ENCODE peak calls at places on chromosomes 16 and 17, in eight cellular contexts. One of them, this sample, is unnamed.

GRCh38 chr17:27994586-27994985 is 47.9 kb upstream of the NLK start:
- DNase-seq in lower leg skin: no peak
- DNase-seq in activated CD4-positive, alpha-beta T cell treated with anti-CD3 and anti-CD28 coated beads for 24 hours: no peak
- DNase-seq in A172: no peak
- DNase-seq in fibroblast of lung: no peak
- DNase-seq in AG09319: no peak
- DNase-seq in posterior cingulate gyrus: no peak
- DNase-seq in RWPE1: no peak
- DNase-seq in this sample: no peak

GRCh38 chr16:75763250-75763649 is 37.0 kb upstream of the CPHXL start:
- DNase-seq in lower leg skin: no peak
- DNase-seq in activated CD4-positive, alpha-beta T cell treated with anti-CD3 and anti-CD28 coated beads for 24 hours: no peak
- DNase-seq in A172: no peak
- DNase-seq in fibroblast of lung: no peak
- DNase-seq in AG09319: no peak
- DNase-seq in posterior cingulate gyrus: no peak
- DNase-seq in RWPE1: no peak
- DNase-seq in this sample: no peak

GRCh38 chr17:81221842-81222619 is 734 bp downstream of the CEP131 start:
- DNase-seq in lower leg skin: no peak
- DNase-seq in activated CD4-positive, alpha-beta T cell treated with anti-CD3 and anti-CD28 coated beads for 24 hours: no peak
- DNase-seq in A172: no peak
- DNase-seq in fibroblast of lung: no peak
- DNase-seq in AG09319: no peak
- DNase-seq in posterior cingulate gyrus: no peak
- DNase-seq in RWPE1: no peak
- DNase-seq in this sample: no peak

GRCh38 chr17:81885869-81886548 is 5.4 kb downstream of the ALYREF start:
- DNase-seq in lower leg skin: no peak
- DNase-seq in activated CD4-positive, alpha-beta T cell treated with anti-CD3 and anti-CD28 coated beads for 24 hours: no peak
- DNase-seq in A172: peak
- DNase-seq in fibroblast of lung: peak
- DNase-seq in AG09319: no peak
- DNase-seq in posterior cingulate gyrus: no peak
- DNase-seq in RWPE1: no peak
- DNase-seq in this sample: no peak

GRCh38 chr17:64504769-64505319 is 1.2 kb downstream of the DDX5 start:
- DNase-seq in lower leg skin: no peak
- DNase-seq in activated CD4-positive, alpha-beta T cell treated with anti-CD3 and anti-CD28 coated beads for 24 hours: no peak
- DNase-seq in A172: peak
- DNase-seq in fibroblast of lung: peak
- DNase-seq in AG09319: no peak
- DNase-seq in posterior cingulate gyrus: no peak
- DNase-seq in RWPE1: no peak
- DNase-seq in this sample: no peak

GRCh38 chr17:46772013-46772878 is 46.2 kb downstream of the WNT3 start:
- DNase-seq in lower leg skin: no peak
- DNase-seq in activated CD4-positive, alpha-beta T cell treated with anti-CD3 and anti-CD28 coated beads for 24 hours: no peak
- DNase-seq in A172: peak
- DNase-seq in fibroblast of lung: no peak
- DNase-seq in AG09319: no peak
- DNase-seq in posterior cingulate gyrus: no peak
- DNase-seq in RWPE1: no peak
- DNase-seq in this sample: peak

GRCh38 chr17:64270885-64271284 is 7.8 kb upstream of the TEX2 start:
- DNase-seq in lower leg skin: no peak
- DNase-seq in activated CD4-positive, alpha-beta T cell treated with anti-CD3 and anti-CD28 coated beads for 24 hours: no peak
- DNase-seq in A172: no peak
- DNase-seq in fibroblast of lung: no peak
- DNase-seq in AG09319: no peak
- DNase-seq in posterior cingulate gyrus: no peak
- DNase-seq in RWPE1: no peak
- DNase-seq in this sample: no peak

GRCh38 chr17:17758443-17758842 is 77.2 kb downstream of the RAI1 start:
- DNase-seq in lower leg skin: no peak
- DNase-seq in activated CD4-positive, alpha-beta T cell treated with anti-CD3 and anti-CD28 coated beads for 24 hours: no peak
- DNase-seq in A172: no peak
- DNase-seq in fibroblast of lung: no peak
- DNase-seq in AG09319: no peak
- DNase-seq in posterior cingulate gyrus: no peak
- DNase-seq in RWPE1: no peak
- DNase-seq in this sample: no peak

GRCh38 chr16:1039762-1040161 is 32.8 kb upstream of the SSTR5 start:
- DNase-seq in lower leg skin: no peak
- DNase-seq in activated CD4-positive, alpha-beta T cell treated with anti-CD3 and anti-CD28 coated beads for 24 hours: no peak
- DNase-seq in A172: no peak
- DNase-seq in fibroblast of lung: no peak
- DNase-seq in AG09319: no peak
- DNase-seq in posterior cingulate gyrus: no peak
- DNase-seq in RWPE1: no peak
- DNase-seq in this sample: no peak

GRCh38 chr17:6706996-6707395 is 6.2 kb downstream of the SLC13A5 start:
- DNase-seq in lower leg skin: no peak
- DNase-seq in activated CD4-positive, alpha-beta T cell treated with anti-CD3 and anti-CD28 coated beads for 24 hours: no peak
- DNase-seq in A172: no peak
- DNase-seq in fibroblast of lung: no peak
- DNase-seq in AG09319: no peak
- DNase-seq in posterior cingulate gyrus: no peak
- DNase-seq in RWPE1: no peak
- DNase-seq in this sample: no peak

GRCh38 chr16:79137528-79137927 is 463.0 kb downstream of the MAF start:
- DNase-seq in lower leg skin: no peak
- DNase-seq in activated CD4-positive, alpha-beta T cell treated with anti-CD3 and anti-CD28 coated beads for 24 hours: no peak
- DNase-seq in A172: no peak
- DNase-seq in fibroblast of lung: no peak
- DNase-seq in AG09319: no peak
- DNase-seq in posterior cingulate gyrus: no peak
- DNase-seq in RWPE1: no peak
- DNase-seq in this sample: no peak

GRCh38 chr16:19363741-19364140 is 53.9 kb upstream of the TMC5 start:
- DNase-seq in lower leg skin: no peak
- DNase-seq in activated CD4-positive, alpha-beta T cell treated with anti-CD3 and anti-CD28 coated beads for 24 hours: no peak
- DNase-seq in A172: no peak
- DNase-seq in fibroblast of lung: no peak
- DNase-seq in AG09319: no peak
- DNase-seq in posterior cingulate gyrus: peak
- DNase-seq in RWPE1: no peak
- DNase-seq in this sample: no peak

GRCh38 chr17:14301279-14301760 is 439 bp downstream of the HS3ST3B1 start:
- DNase-seq in lower leg skin: no peak
- DNase-seq in activated CD4-positive, alpha-beta T cell treated with anti-CD3 and anti-CD28 coated beads for 24 hours: no peak
- DNase-seq in A172: no peak
- DNase-seq in fibroblast of lung: peak
- DNase-seq in AG09319: no peak
- DNase-seq in posterior cingulate gyrus: no peak
- DNase-seq in RWPE1: no peak
- DNase-seq in this sample: no peak

GRCh38 chr17:40038882-40039513 is 15.2 kb downstream of the MED24 start:
- DNase-seq in lower leg skin: peak
- DNase-seq in activated CD4-positive, alpha-beta T cell treated with anti-CD3 and anti-CD28 coated beads for 24 hours: no peak
- DNase-seq in A172: peak
- DNase-seq in fibroblast of lung: peak
- DNase-seq in AG09319: peak
- DNase-seq in posterior cingulate gyrus: no peak
- DNase-seq in RWPE1: no peak
- DNase-seq in this sample: peak

GRCh38 chr16:86104537-86105048 is 205.6 kb downstream of the IRF8 start:
- DNase-seq in lower leg skin: no peak
- DNase-seq in activated CD4-positive, alpha-beta T cell treated with anti-CD3 and anti-CD28 coated beads for 24 hours: no peak
- DNase-seq in A172: no peak
- DNase-seq in fibroblast of lung: no peak
- DNase-seq in AG09319: no peak
- DNase-seq in posterior cingulate gyrus: no peak
- DNase-seq in RWPE1: no peak
- DNase-seq in this sample: no peak